ENCODE peak calls at places on chromosomes 5 and 9, in seven cellular contexts. One of them, this sample, is unnamed.
A peak's percentile ranks its signal among the peaks of the same experiment; 100 is the strongest.

GRCh38 chr9:32928145-32928763 is 73.2 kb downstream of the APTX start:
- DNase-seq in MCF 10A: peak; percentile 80
- DNase-seq in foreskin fibroblast: peak; percentile 54
- DNase-seq in HFFc6: peak; percentile 66
- DNase-seq in HFF-Myc: no peak
- DNase-seq in cardiac muscle cell: peak; percentile 72
- DNase-seq in chondrocyte: no peak
- DNase-seq in this sample: no peak

GRCh38 chr5:141084487-141084989 is 9.9 kb upstream of the PCDHB2 start:
- DNase-seq in HFFc6: peak; percentile 71
- DNase-seq in HFF-Myc: no peak
- DNase-seq in chondrocyte: no peak
- DNase-seq in MCF 10A: peak; percentile 49
- DNase-seq in foreskin fibroblast: peak; percentile 34
- DNase-seq in cardiac muscle cell: peak; percentile 41
- DNase-seq in this sample: no peak

GRCh38 chr5:136066705-136067271 is 38.0 kb downstream of the TGFBI start:
- DNase-seq in chondrocyte: no peak
- DNase-seq in HFFc6: peak; percentile 58
- DNase-seq in MCF 10A: peak; percentile 54
- DNase-seq in HFF-Myc: no peak
- DNase-seq in foreskin fibroblast: peak; percentile 63
- DNase-seq in cardiac muscle cell: peak; percentile 76
- DNase-seq in this sample: no peak

GRCh38 chr5:181260720-181261319 is at the start of gene TRIM52:
- DNase-seq in HFFc6: peak; percentile 89
- DNase-seq in chondrocyte: peak; percentile 96
- DNase-seq in foreskin fibroblast: peak; percentile 97
- DNase-seq in cardiac muscle cell: peak; percentile 89
- DNase-seq in MCF 10A: peak; percentile 91
- DNase-seq in HFF-Myc: peak; percentile 76
- DNase-seq in this sample: peak; percentile 94

GRCh38 chr9:114284316-114285060 is 38.4 kb upstream of the ORM1 start:
- DNase-seq in foreskin fibroblast: no peak
- DNase-seq in HFFc6: no peak
- DNase-seq in HFF-Myc: no peak
- DNase-seq in cardiac muscle cell: no peak
- DNase-seq in MCF 10A: no peak
- DNase-seq in chondrocyte: peak; percentile 84
- DNase-seq in this sample: no peak

GRCh38 chr5:60960591-60960990 is 15.6 kb downstream of the NDUFAF2 start:
- DNase-seq in MCF 10A: peak; percentile 26
- DNase-seq in HFFc6: peak; percentile 25
- DNase-seq in foreskin fibroblast: peak; percentile 59
- DNase-seq in HFF-Myc: no peak
- DNase-seq in chondrocyte: no peak
- DNase-seq in cardiac muscle cell: peak; percentile 42
- DNase-seq in this sample: no peak

GRCh38 chr5:142977363-142978051 is 207.3 kb downstream of the ARHGAP26 start:
- DNase-seq in HFF-Myc: peak; percentile 85
- DNase-seq in chondrocyte: no peak
- DNase-seq in cardiac muscle cell: peak; percentile 94
- DNase-seq in foreskin fibroblast: peak; percentile 37
- DNase-seq in HFFc6: peak; percentile 89
- DNase-seq in MCF 10A: peak; percentile 93
- DNase-seq in this sample: no peak

GRCh38 chr9:29669613-29670012 is 2096.3 kb upstream of the C9orf72 start:
- DNase-seq in chondrocyte: no peak
- DNase-seq in HFF-Myc: no peak
- DNase-seq in HFFc6: no peak
- DNase-seq in foreskin fibroblast: no peak
- DNase-seq in cardiac muscle cell: no peak
- DNase-seq in MCF 10A: no peak
- DNase-seq in this sample: no peak

DNA sequence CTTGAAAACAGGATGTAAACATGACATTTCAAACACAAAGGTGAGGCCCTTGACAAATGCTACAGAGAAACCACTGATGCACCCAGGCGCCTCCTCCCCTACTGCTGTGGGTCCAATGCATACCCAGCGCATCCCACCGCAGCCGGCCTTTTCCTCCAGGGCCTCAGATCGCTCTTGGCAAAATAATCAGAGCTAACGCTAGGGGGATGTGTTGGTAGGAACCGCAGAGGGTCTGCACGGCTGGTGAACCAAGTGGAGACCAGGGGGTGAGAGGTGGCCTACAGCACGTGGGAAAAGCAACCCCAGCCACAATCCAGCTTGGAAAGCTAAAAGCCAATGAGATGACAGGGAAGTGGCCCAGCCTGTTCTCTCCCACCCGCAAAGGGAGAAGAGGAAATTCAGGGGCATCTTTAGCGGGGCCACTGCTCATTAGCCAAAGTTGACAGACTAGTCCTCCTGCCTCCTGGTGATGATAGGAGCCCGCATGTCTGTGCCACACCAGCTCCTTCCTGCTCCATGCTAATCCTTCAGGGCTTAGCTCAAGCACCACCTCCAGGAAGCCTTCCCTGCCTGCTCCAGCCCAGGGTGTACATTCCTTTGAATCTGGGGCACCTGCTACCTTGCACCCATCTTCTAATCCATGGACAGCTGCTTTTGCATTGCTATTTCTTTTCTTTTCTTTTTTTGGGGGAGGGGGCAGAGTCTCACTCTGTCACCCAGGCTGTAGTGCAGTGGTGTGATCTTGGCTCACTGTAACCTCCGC is 5.8 kb downstream of the FAM163B start:
- DNase-seq in HFF-Myc: no peak
- DNase-seq in MCF 10A: no peak
- DNase-seq in cardiac muscle cell: no peak
- DNase-seq in HFFc6: no peak
- DNase-seq in chondrocyte: peak; percentile 44
- DNase-seq in foreskin fibroblast: no peak
- DNase-seq in this sample: no peak
- TF ChIP-seq CTCF in HFF-Myc: no peak
- TF ChIP-seq CTCF in MCF 10A: no peak
- TF ChIP-seq CTCF in cardiac muscle cell: no peak
- TF ChIP-seq CTCF in HFFc6: peak; percentile 30
- TF ChIP-seq CTCF in chondrocyte: peak; percentile 5
- TF ChIP-seq CTCF in foreskin fibroblast: no peak
- TF ChIP-seq CTCF in this sample: no peak

DNA sequence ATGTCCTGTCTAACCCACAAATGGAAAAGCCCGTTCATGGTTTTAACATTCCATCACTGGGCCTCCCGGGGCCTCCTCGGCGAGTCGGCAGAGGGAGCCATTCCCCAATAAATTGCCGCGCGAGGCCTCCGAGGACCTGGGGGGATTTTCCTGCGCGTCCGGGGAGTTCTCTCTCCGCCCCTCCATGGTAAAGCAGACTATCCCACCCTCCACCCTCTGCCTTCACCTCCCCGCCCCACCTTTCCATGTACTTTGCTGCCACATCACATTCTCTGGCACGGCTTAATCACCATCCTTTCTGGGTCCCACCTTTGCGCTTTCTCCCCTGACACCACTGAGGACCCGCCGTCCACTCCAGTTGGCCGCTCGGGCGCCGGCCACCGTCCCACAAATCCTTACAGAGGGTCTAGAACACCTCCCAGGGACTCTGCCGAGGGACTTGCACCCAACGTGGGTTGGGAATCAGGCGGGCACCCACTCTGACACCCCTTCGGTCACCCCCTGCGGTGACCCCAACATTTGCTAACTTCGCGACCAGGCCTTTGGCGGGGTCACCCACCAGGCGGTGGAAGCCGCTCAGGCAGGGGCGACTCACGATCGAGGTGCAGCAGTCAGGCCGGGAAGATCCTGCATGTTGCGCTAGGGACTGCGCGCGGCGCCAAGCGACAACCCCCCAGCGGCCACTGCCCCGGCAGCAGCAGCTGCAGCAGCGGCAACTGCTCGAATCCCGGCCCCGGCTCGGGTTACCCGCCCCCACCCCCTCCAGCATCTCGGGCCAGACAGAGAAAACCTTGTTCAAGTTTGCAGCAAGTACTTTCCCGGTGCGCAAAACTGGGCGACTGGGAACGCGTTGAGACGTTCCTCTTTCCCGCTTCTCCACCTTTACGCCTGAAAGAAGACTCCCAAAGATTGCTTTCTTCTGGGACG is at the start of gene MEGF10:
- DNase-seq in HFFc6: no peak
- DNase-seq in HFF-Myc: no peak
- DNase-seq in chondrocyte: no peak
- DNase-seq in foreskin fibroblast: peak; percentile 82
- DNase-seq in cardiac muscle cell: peak; percentile 66
- DNase-seq in MCF 10A: peak; percentile 44
- DNase-seq in this sample: peak; percentile 91
- TF ChIP-seq CTCF in HFFc6: peak; percentile 78
- TF ChIP-seq CTCF in HFF-Myc: peak; percentile 79
- TF ChIP-seq CTCF in chondrocyte: peak; percentile 94
- TF ChIP-seq CTCF in foreskin fibroblast: peak; percentile 83
- TF ChIP-seq CTCF in cardiac muscle cell: peak; percentile 85
- TF ChIP-seq CTCF in MCF 10A: peak; percentile 74
- TF ChIP-seq CTCF in this sample: peak; percentile 93

GRCh38 chr9:112700080-112700479 is 17.8 kb downstream of the INIP start:
- DNase-seq in cardiac muscle cell: no peak
- DNase-seq in chondrocyte: no peak
- DNase-seq in HFF-Myc: no peak
- DNase-seq in foreskin fibroblast: no peak
- DNase-seq in MCF 10A: no peak
- DNase-seq in HFFc6: no peak
- DNase-seq in this sample: no peak

GRCh38 chr9:112711050-112711689 is 6.7 kb downstream of the INIP start:
- DNase-seq in HFF-Myc: peak; percentile 12
- DNase-seq in HFFc6: peak; percentile 51
- DNase-seq in cardiac muscle cell: peak; percentile 70
- DNase-seq in MCF 10A: peak; percentile 38
- DNase-seq in chondrocyte: no peak
- DNase-seq in foreskin fibroblast: peak; percentile 76
- DNase-seq in this sample: no peak

GRCh38 chr9:112703304-112703703 is 14.6 kb downstream of the INIP start:
- DNase-seq in foreskin fibroblast: no peak
- DNase-seq in MCF 10A: no peak
- DNase-seq in chondrocyte: no peak
- DNase-seq in HFFc6: no peak
- DNase-seq in cardiac muscle cell: no peak
- DNase-seq in HFF-Myc: no peak
- DNase-seq in this sample: no peak

DNA sequence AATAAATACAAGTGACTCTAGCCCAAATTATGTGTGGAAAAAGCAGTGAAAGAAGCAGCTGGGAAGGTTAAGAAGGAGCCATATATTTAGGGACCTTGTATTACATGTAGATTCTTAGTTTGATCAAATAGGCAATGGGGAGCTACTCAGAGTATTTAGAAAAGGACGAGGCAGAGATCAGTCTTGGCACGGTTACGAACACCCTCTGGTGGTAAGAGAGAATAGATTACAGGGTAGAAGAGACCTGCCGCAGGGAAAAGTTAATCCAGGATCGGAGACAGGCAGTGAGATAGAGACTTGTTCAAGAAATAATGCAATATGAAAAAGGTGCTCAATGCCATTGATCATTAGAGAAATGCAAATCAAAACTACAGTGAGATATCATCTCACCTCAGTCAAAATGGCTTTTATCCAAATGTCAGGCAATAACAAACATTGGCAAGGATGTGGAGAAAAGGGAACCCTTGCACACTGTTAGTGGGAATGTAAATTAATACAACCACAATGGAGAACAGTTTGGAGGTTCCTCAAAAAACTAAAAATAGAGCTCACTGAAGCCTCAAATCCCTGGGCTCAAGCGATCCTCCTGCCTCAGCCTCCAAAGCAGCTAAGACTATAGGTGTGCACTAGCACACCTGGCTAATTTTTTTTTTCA is 12.0 kb downstream of the INIP start:
- DNase-seq in HFF-Myc: peak; percentile 30
- DNase-seq in HFFc6: peak; percentile 9
- DNase-seq in MCF 10A: peak; percentile 27
- DNase-seq in chondrocyte: no peak
- DNase-seq in foreskin fibroblast: peak; percentile 62
- DNase-seq in cardiac muscle cell: peak; percentile 54
- DNase-seq in this sample: no peak
- TF ChIP-seq CTCF in HFF-Myc: peak; percentile 36
- TF ChIP-seq CTCF in HFFc6: peak; percentile 65
- TF ChIP-seq CTCF in MCF 10A: no peak
- TF ChIP-seq CTCF in chondrocyte: peak; percentile 78
- TF ChIP-seq CTCF in foreskin fibroblast: peak; percentile 46
- TF ChIP-seq CTCF in cardiac muscle cell: peak; percentile 31
- TF ChIP-seq CTCF in this sample: peak; percentile 63

GRCh38 chr5:127077346-127077745 is 4.0 kb upstream of the C5orf63 start:
- DNase-seq in cardiac muscle cell: no peak
- DNase-seq in foreskin fibroblast: no peak
- DNase-seq in MCF 10A: no peak
- DNase-seq in HFF-Myc: no peak
- DNase-seq in chondrocyte: no peak
- DNase-seq in HFFc6: no peak
- DNase-seq in this sample: no peak

GRCh38 chr5:127076730-127077129 is 3.4 kb upstream of the C5orf63 start:
- DNase-seq in HFFc6: no peak
- DNase-seq in HFF-Myc: peak; percentile 22
- DNase-seq in foreskin fibroblast: peak; percentile 80
- DNase-seq in cardiac muscle cell: peak; percentile 33
- DNase-seq in MCF 10A: no peak
- DNase-seq in chondrocyte: no peak
- DNase-seq in this sample: no peak

GRCh38 chr5:127070243-127070642 is 3.1 kb downstream of the C5orf63 start:
- DNase-seq in chondrocyte: no peak
- DNase-seq in foreskin fibroblast: no peak
- DNase-seq in HFFc6: no peak
- DNase-seq in HFF-Myc: no peak
- DNase-seq in MCF 10A: no peak
- DNase-seq in cardiac muscle cell: no peak
- DNase-seq in this sample: no peak

GRCh38 chr5:127074466-127074865 is 1.2 kb upstream of the C5orf63 start:
- DNase-seq in chondrocyte: no peak
- DNase-seq in HFF-Myc: no peak
- DNase-seq in MCF 10A: no peak
- DNase-seq in foreskin fibroblast: no peak
- DNase-seq in cardiac muscle cell: no peak
- DNase-seq in HFFc6: no peak
- DNase-seq in this sample: no peak

DNA sequence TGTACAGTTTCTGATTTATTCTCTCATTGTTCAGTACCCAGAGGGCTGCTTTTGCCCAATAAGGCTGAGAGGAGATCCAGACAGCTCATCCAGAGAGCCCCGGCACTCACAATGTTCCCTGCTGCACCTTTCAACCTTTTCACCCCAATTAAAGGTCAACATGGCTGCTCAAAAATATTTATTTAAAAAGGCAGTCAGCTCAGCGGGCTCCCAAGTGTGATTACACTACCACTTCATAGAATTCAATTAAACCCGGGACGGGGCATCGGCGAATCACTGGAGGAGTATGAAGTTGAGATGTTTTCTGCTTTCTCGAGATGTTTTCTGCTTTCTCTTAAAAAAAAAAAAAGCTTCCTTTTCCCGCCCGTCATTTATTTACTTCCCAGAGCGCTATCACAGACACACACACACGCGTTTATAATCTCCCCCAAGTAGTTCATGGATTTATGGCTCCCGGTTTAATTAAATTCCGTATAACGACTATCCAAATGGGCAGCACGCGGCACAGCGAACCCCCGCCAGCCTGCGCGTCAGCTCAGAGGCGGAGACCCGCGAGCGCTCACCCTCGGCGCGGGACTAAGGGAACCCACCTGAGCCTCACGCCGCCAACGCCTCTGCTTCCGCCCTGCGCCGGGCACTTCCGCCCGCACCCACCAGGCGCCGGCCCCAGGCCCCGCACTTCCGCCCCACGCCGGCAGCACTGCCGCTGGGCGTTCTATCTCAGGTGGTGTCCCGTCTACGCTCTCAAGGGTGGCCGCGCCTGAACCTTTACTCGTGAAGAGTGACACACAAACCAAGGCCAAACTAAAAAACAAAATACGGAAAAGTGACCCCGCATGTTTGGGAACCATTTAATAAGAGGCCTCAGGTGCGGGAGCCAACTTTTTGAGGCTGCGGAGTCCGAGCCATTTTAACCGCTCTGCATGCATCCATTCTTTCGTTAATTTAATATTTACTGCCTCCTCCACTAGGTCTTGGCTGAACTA is at the start of gene C5orf63:
- DNase-seq in foreskin fibroblast: peak; percentile 58
- DNase-seq in cardiac muscle cell: peak; percentile 60
- DNase-seq in MCF 10A: peak; percentile 58
- DNase-seq in HFFc6: no peak
- DNase-seq in chondrocyte: peak; percentile 88
- DNase-seq in HFF-Myc: no peak
- DNase-seq in this sample: no peak
- TF ChIP-seq CTCF in foreskin fibroblast: peak; percentile 5
- TF ChIP-seq CTCF in cardiac muscle cell: peak; percentile 6
- TF ChIP-seq CTCF in MCF 10A: peak; percentile 13
- TF ChIP-seq CTCF in HFFc6: no peak
- TF ChIP-seq CTCF in chondrocyte: no peak
- TF ChIP-seq CTCF in HFF-Myc: no peak
- TF ChIP-seq CTCF in this sample: no peak